ENCODE peak calls at places on chromosomes 1 and 21, in six cellular contexts. F is neural progenitor cell, E is left lung, H is lower lobe of right lung, N is heart left ventricle, U is ovary. D is an unnamed sample.

GRCh38 chr1:155044812-155045690 is 6.1 kb upstream of the ADAM15 start:
- DNase-seq in F (peak), E (peak), H (peak), N (peak), U (peak), D (peak)

GRCh38 chr1:201999625-202000238 is 10.7 kb upstream of the ELF3 start:
- DNase-seq in F (peak), E (no peak), H (no peak), N (no peak), U (no peak), D (peak)

GRCh38 chr1:203996126-203996525 is 76.8 kb upstream of the SOX13 start:
- DNase-seq in F (peak), E (no peak), H (no peak), N (no peak), U (no peak), D (no peak)

GRCh38 chr1:244801246-244801645 is 34.2 kb upstream of the COX20 start:
- DNase-seq in F (peak), E (no peak), H (no peak), N (no peak), U (no peak), D (peak)

GRCh38 chr1:162950187-162950586 is 89.2 kb upstream of the CCDC190 start:
- DNase-seq in F (no peak), E (no peak), H (no peak), N (no peak), U (no peak), D (no peak)

GRCh38 chr1:117363591-117364048 is 3.6 kb upstream of the MAN1A2 start:
- DNase-seq in F (no peak), E (no peak), H (no peak), N (no peak), U (no peak), D (no peak)

GRCh38 chr1:118077331-118078055 is 107.5 kb downstream of the SPAG17 start:
- DNase-seq in F (peak), E (no peak), H (no peak), N (no peak), U (no peak), D (peak)

GRCh38 chr1:240029418-240029817 is 62.3 kb upstream of the FMN2 start:
- DNase-seq in F (no peak), E (no peak), H (no peak), N (no peak), U (no peak), D (peak)

GRCh38 chr1:183262628-183263220 is 76.7 kb downstream of the LAMC2 start:
- DNase-seq in F (no peak), E (no peak), H (no peak), N (no peak), U (no peak), D (no peak)

GRCh38 chr1:190835658-190836057 is 358.0 kb upstream of the BRINP3 start:
- DNase-seq in F (no peak), E (no peak), H (no peak), N (no peak), U (no peak), D (no peak)

GRCh38 chr1:21906173-21907078 is 30.7 kb downstream of the HSPG2 start:
- DNase-seq in F (no peak), E (peak), H (no peak), N (peak), U (peak), D (no peak)

GRCh38 chr1:161351482-161351881 is 16.2 kb downstream of the CFAP126 start:
- DNase-seq in F (no peak), E (no peak), H (no peak), N (no peak), U (no peak), D (no peak)

GRCh38 chr1:218572046-218572445 is 226.9 kb downstream of the TGFB2 start:
- DNase-seq in F (no peak), E (no peak), H (no peak), N (no peak), U (no peak), D (no peak)

GRCh38 chr1:212512731-212513559 is 80.2 kb downstream of the NENF start:
- DNase-seq in F (no peak), E (no peak), H (no peak), N (no peak), U (no peak), D (peak)

GRCh38 chr1:54863267-54863665 is 23.7 kb downstream of the DHCR24 start:
- DNase-seq in F (no peak), E (no peak), H (no peak), N (no peak), U (no peak), D (no peak)

GRCh38 chr1:43935711-43936427 is 2.3 kb downstream of the ARTN start:
- DNase-seq in F (no peak), E (no peak), H (no peak), N (no peak), U (no peak), D (no peak)

GRCh38 chr1:27550510-27551169 is 53.3 kb downstream of the AHDC1 start:
- DNase-seq in F (no peak), E (no peak), H (no peak), N (peak), U (no peak), D (no peak)

GRCh38 chr1:203328714-203329122 is 22.2 kb downstream of the FMOD start:
- DNase-seq in F (peak), E (peak), H (no peak), N (no peak), U (no peak), D (peak)

GRCh38 chr1:71088645-71089287 is 7.9 kb upstream of the ZRANB2 start:
- DNase-seq in F (no peak), E (no peak), H (no peak), N (no peak), U (no peak), D (no peak)

GRCh38 chr1:16088996-16089395 is 15.5 kb upstream of the FAM131C start:
- DNase-seq in F (no peak), E (no peak), H (no peak), N (no peak), U (no peak), D (peak)

GRCh38 chr1:168225476-168226190 is at the start of gene SFT2D2:
- DNase-seq in F (peak), E (peak), H (peak), N (peak), U (peak), D (peak)

GRCh38 chr1:219805191-219805590 is 123.2 kb downstream of the SLC30A10 start:
- DNase-seq in F (no peak), E (no peak), H (no peak), N (no peak), U (no peak), D (peak)

GRCh38 chr1:27153927-27154358 is 982 bp downstream of the SLC9A1 start:
- DNase-seq in F (no peak), E (no peak), H (no peak), N (no peak), U (no peak), D (no peak)

GRCh38 chr21:37670883-37671282 is 245.4 kb downstream of the KCNJ6 start:
- DNase-seq in F (no peak), E (no peak), H (no peak), N (no peak), U (no peak), D (no peak)

GRCh38 chr1:61078611-61079010 is 3.8 kb upstream of the NFIA start:
- DNase-seq in F (no peak), E (no peak), H (no peak), N (no peak), U (no peak), D (peak)

GRCh38 chr1:11169202-11169601 is 20.0 kb upstream of the ANGPTL7 start:
- DNase-seq in F (no peak), E (no peak), H (no peak), N (no peak), U (no peak), D (no peak)

GRCh38 chr1:162019006-162019405 is 4.7 kb downstream of the OLFML2B start:
- DNase-seq in F (no peak), E (no peak), H (no peak), N (no peak), U (no peak), D (peak)

GRCh38 chr1:154750681-154751665 is 119.1 kb downstream of the KCNN3 start:
- DNase-seq in F (no peak), E (no peak), H (no peak), N (no peak), U (no peak), D (no peak)

GRCh38 chr1:180513531-180513930 is 11.2 kb upstream of the ACBD6 start:
- DNase-seq in F (no peak), E (no peak), H (no peak), N (no peak), U (no peak), D (no peak)

GRCh38 chr1:31581821-31582810 is 5.8 kb downstream of the TINAGL1 start:
- DNase-seq in F (no peak), E (no peak), H (no peak), N (peak), U (no peak), D (no peak)

DNA sequence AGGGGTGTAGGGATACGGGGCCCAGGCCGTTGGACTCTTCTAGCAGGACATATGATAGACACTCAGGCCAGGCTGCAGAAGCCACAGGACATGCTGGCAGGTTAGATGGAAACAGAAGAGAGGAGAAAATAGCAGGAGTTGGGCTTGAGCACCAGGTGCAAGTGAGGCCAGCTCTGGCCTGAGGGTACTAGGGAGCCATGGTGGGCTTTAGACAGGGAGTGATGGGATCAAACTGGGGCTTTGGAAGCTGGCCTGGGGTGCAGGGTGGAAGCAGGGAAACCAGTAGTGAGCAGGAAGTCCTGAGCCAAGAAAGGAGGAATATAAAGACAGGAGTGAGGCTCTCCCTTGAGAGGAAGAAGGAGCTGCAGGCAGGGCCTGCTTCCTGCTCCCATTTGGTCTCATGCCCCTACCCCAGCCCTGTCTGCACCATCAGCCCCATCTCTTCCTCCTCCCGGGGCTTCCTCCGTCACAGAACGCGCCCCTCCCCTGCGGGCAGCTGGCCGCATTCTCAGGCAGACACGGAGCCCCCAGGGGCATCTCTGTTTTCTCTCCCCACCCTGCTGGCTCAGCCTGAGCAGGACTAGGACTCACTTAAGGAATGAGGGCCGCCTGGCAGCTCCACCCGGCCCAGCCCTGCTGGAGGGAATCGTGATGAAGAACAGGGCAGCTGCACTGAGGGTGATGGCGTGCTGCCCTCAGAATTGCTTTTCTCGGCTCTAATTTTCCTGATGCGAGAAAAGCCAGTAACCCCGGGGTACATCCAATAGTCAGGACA is 165.5 kb upstream of the TMEM51 start:
- DNase-seq in F (no peak), E (no peak), H (no peak), N (peak), U (no peak), D (no peak)
- TF ChIP-seq CTCF in F (no peak), E (no peak), H (no peak), N (no peak), U (no peak), D (no peak)

GRCh38 chr21:42583150-42583991 is 69.7 kb downstream of the SLC37A1 start:
- DNase-seq in F (no peak), E (peak), H (no peak), N (no peak), U (no peak), D (no peak)
- H3K4me3 ChIP-seq in F (no peak), E (no peak), H (no peak), N (no peak), U (no peak), D (no peak)

DNA sequence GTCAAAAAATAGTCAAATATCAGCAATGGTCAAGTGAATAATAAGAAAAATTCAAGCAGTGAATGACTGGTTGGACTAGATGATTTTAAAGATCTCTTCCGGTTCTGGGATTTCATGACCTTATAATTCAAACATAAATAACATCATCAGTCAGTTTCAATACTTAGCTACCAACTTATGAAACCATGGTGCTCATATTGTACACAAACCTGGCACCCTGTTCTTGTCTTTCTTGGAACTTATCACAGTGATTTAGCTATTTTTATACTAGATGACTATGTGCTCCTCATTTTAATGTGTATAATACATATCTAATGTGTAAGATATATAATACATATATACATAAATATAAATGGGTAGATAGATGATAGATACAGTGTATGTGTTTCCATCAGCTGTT is 156.9 kb downstream of the CLEC20A start:
- DNase-seq in F (no peak), E (no peak), H (no peak), N (no peak), U (no peak), D (no peak)
- TF ChIP-seq CTCF in F (no peak), E (no peak), H (no peak), N (no peak), U (no peak), D (no peak)

GRCh38 chr1:30300669-30301068 is 422.7 kb downstream of the MATN1 start:
- DNase-seq in F (no peak), E (no peak), H (no peak), N (no peak), U (no peak), D (no peak)

GRCh38 chr1:30299393-30299792 is 424.0 kb downstream of the MATN1 start:
- DNase-seq in F (no peak), E (no peak), H (no peak), N (no peak), U (no peak), D (no peak)

GRCh38 chr1:30294508-30294907 is 428.9 kb downstream of the MATN1 start:
- DNase-seq in F (no peak), E (no peak), H (no peak), N (no peak), U (no peak), D (no peak)

DNA sequence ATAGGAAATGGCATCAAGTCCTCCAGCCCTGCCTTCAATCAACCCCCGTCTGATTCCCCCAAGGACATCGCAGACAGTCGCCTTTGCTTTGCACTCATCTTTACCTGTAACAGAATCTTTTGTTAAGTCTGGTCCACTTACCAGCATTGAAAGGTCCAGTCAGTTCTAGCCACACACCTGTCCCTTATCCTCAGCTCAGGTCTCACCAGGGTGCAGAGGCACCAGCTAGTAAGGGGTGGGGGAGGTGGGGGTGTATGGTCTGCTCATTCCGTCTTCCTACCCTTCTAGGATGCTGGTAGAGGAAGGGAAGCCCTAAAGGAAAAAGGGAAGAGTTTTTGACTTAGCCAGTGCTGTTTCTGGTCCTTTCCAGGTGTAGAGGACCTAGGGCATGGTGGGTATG is 427.7 kb downstream of the MATN1 start:
- DNase-seq in F (no peak), E (no peak), H (no peak), N (no peak), U (no peak), D (no peak)
- H3K4me3 ChIP-seq in F (no peak), E (no peak), H (no peak), N (no peak), U (no peak), D (no peak)